ENCODE peak calls at places on chromosomes 2 and 18, in four cellular contexts. Z is activated CD8-positive, alpha-beta memory T cell treated with anti-CD3 and anti-CD28 coated beads, Interleukin-2, amount 10 ng/mL, durations not matched to agents 7 days and 5 days; W is HTR-8/SVneo; Q is posterior cingulate gyrus. G is an unnamed sample.
A peak's percentile ranks its signal among the peaks of the same experiment; 100 is the strongest.

GRCh38 chr2:97851172-97851571 is 137.8 kb downstream of the ZAP70 start:
- DNase-seq in Z (no peak), W (no peak), Q (no peak), G (no peak)

GRCh38 chr18:644395-645004 is 13.0 kb upstream of the TYMS start:
- DNase-seq in Z (peak; percentile 45), W (no peak), Q (peak; percentile 28), G (no peak)

GRCh38 chr2:215241791-215242305 is 70.0 kb upstream of the ATIC start:
- DNase-seq in Z (no peak), W (no peak), Q (no peak), G (no peak)

GRCh38 chr18:74310411-74310810 is 5.2 kb upstream of the C18orf63 start:
- DNase-seq in Z (no peak), W (peak; percentile 20), Q (no peak), G (no peak)

GRCh38 chr2:163878718-163879117 is 142.9 kb upstream of the FIGN start:
- DNase-seq in Z (no peak), W (no peak), Q (no peak), G (no peak)

GRCh38 chr2:177767768-177768167 is 304.8 kb downstream of the PDE11A start:
- DNase-seq in Z (no peak), W (no peak), Q (no peak), G (no peak)

GRCh38 chr18:43869451-43870008 is 592.2 kb upstream of the SYT4 start:
- DNase-seq in Z (no peak), W (no peak), Q (no peak), G (no peak)

GRCh38 chr2:62304429-62305417 is 108.8 kb downstream of the B3GNT2 start:
- DNase-seq in Z (peak; percentile 85), W (no peak), Q (no peak), G (no peak)

GRCh38 chr2:239298126-239298804 is 102.6 kb downstream of the HDAC4 start:
- DNase-seq in Z (peak; percentile 92), W (no peak), Q (peak; percentile 1), G (peak; percentile 39)

GRCh38 chr2:20578266-20578894 is 72.5 kb downstream of the HS1BP3 start:
- DNase-seq in Z (no peak), W (no peak), Q (no peak), G (peak; percentile 46)

GRCh38 chr2:207984765-207985480 is 40.4 kb downstream of the PLEKHM3 start:
- DNase-seq in Z (no peak), W (no peak), Q (no peak), G (no peak)

GRCh38 chr2:45935791-45936622 is 284.5 kb downstream of the PRKCE start:
- DNase-seq in Z (peak; percentile 70), W (peak; percentile 94), Q (peak; percentile 82), G (no peak)

GRCh38 chr2:199160677-199161465 is 296.9 kb downstream of the SATB2 start:
- DNase-seq in Z (no peak), W (peak; percentile 0), Q (no peak), G (no peak)

GRCh38 chr2:201642086-201642578 is 1.2 kb downstream of the TMEM237 start:
- DNase-seq in Z (no peak), W (no peak), Q (no peak), G (no peak)

GRCh38 chr2:215982465-215982875 is 30.9 kb downstream of the MREG start:
- DNase-seq in Z (peak; percentile 82), W (no peak), Q (no peak), G (no peak)

GRCh38 chr2:237451582-237452469 is 35.2 kb upstream of the MLPH start:
- DNase-seq in Z (no peak), W (no peak), Q (no peak), G (no peak)

GRCh38 chr2:165863816-165864221 is 69.8 kb upstream of the GALNT3 start:
- DNase-seq in Z (peak; percentile 43), W (no peak), Q (peak; percentile 46), G (no peak)

GRCh38 chr18:48959921-48960920 is 9.5 kb upstream of the SMAD7 start:
- DNase-seq in Z (no peak), W (no peak), Q (no peak), G (no peak)

GRCh38 chr2:6973895-6974545 is 56.8 kb downstream of the RNF144A start:
- DNase-seq in Z (no peak), W (no peak), Q (no peak), G (no peak)

GRCh38 chr2:60441791-60442190 is 111.7 kb downstream of the BCL11A start:
- DNase-seq in Z (no peak), W (no peak), Q (no peak), G (no peak)

GRCh38 chr2:230575640-230576324 is 136.9 kb upstream of the CAB39 start:
- DNase-seq in Z (peak; percentile 87), W (no peak), Q (no peak), G (no peak)

GRCh38 chr2:240217431-240218301 is 77.2 kb upstream of the OTOS start:
- DNase-seq in Z (peak; percentile 36), W (no peak), Q (no peak), G (no peak)

GRCh38 chr2:133666621-133667020 is 98.4 kb upstream of the NCKAP5 start:
- DNase-seq in Z (no peak), W (no peak), Q (no peak), G (no peak)

GRCh38 chr2:100412866-100413265 is 4.6 kb downstream of the CHST10 start:
- DNase-seq in Z (peak; percentile 11), W (no peak), Q (no peak), G (no peak)

GRCh38 chr2:184815824-184816223 is 217.5 kb downstream of the ZNF804A start:
- DNase-seq in Z (no peak), W (no peak), Q (no peak), G (no peak)

GRCh38 chr2:14385043-14385442 is 247.5 kb upstream of the LRATD1 start:
- DNase-seq in Z (no peak), W (no peak), Q (no peak), G (no peak)

GRCh38 chr2:138600732-138601437 is 99.3 kb downstream of the SPOPL start:
- DNase-seq in Z (no peak), W (no peak), Q (no peak), G (no peak)

G was measured in chondrocyte.